ENCODE peak calls at places on chromosomes 11 and 22, in seven cellular contexts. N, M, G, W, U, X and T are unnamed samples.

GRCh38 chr11:19345519-19345847 is 104.7 kb upstream of the E2F8 start:
- DNase-seq in X (no peak), U (peak), M (no peak), W (no peak), N (no peak), G (peak), T (no peak)

GRCh38 chr11:86370922-86371614 is 3.6 kb upstream of the CCDC81 start:
- DNase-seq in W (no peak), M (no peak), N (no peak), G (no peak), U (no peak), X (no peak), T (peak)

GRCh38 chr11:134380785-134381184 is 31.3 kb downstream of the B3GAT1 start:
- DNase-seq in M (no peak), X (no peak), N (no peak), U (no peak), G (no peak), W (no peak), T (no peak)

GRCh38 chr11:118998822-118999221 is 884 bp downstream of the CENATAC start:
- DNase-seq in W (no peak), N (peak), U (no peak), M (peak), X (peak), G (no peak), T (peak)

GRCh38 chr22:42785706-42786499 is 65.2 kb upstream of the A4GALT start:
- DNase-seq in W (no peak), M (no peak), G (no peak), N (no peak), X (no peak), U (no peak), T (no peak)

GRCh38 chr11:66328307-66329144 is 7.7 kb downstream of the RIN1 start:
- DNase-seq in X (no peak), U (peak), N (peak), M (peak), G (peak), W (no peak), T (peak)

GRCh38 chr11:125946712-125947418 is 1.0 kb downstream of the VSIG10L2 start:
- DNase-seq in G (no peak), N (no peak), W (no peak), M (no peak), U (no peak), X (no peak), T (no peak)

GRCh38 chr11:61265357-61265756 is 24.4 kb downstream of the PGA5 start:
- DNase-seq in G (no peak), M (no peak), X (no peak), N (no peak), U (no peak), W (no peak), T (peak)

GRCh38 chr22:20400606-20401375 is 6.8 kb downstream of the ZNF74 start:
- DNase-seq in N (peak), U (no peak), W (no peak), X (no peak), G (no peak), M (no peak), T (no peak)

GRCh38 chr22:40031766-40032470 is 37.2 kb downstream of the FAM83F start:
- DNase-seq in G (no peak), U (no peak), W (no peak), X (no peak), N (no peak), M (no peak), T (no peak)

GRCh38 chr22:33919591-33920501 is at the start of gene LARGE1:
- DNase-seq in X (no peak), G (peak), M (no peak), U (peak), N (peak), W (no peak), T (peak)

GRCh38 chr11:126830216-126830615 is 170.4 kb downstream of the KIRREL3 start:
- DNase-seq in W (no peak), N (no peak), M (no peak), X (no peak), G (no peak), U (no peak), T (no peak)

GRCh38 chr22:47783433-47784366 is 1021.2 kb downstream of the TBC1D22A start:
- DNase-seq in U (no peak), G (peak), N (no peak), W (no peak), X (no peak), M (no peak), T (no peak)

GRCh38 chr11:116970485-116971292 is 127.5 kb downstream of the SIK3 start:
- DNase-seq in U (no peak), G (no peak), W (no peak), M (no peak), X (no peak), N (no peak), T (no peak)
- TF ChIP-seq YY1 in U (no peak), G (no peak), W (no peak), M (no peak), X (no peak), N (no peak), T (no peak)

GRCh38 chr11:67484847-67485311 is 2.1 kb downstream of the AIP start:
- DNase-seq in X (no peak), U (no peak), W (peak), N (no peak), G (no peak), M (no peak), T (no peak)
- TF ChIP-seq YY1 in X (no peak), U (no peak), W (peak), N (no peak), G (no peak), M (no peak), T (no peak)

GRCh38 chr22:44682556-44683168 is 19.3 kb upstream of the PRR5 start:
- DNase-seq in X (no peak), M (no peak), G (no peak), W (no peak), U (no peak), N (no peak), T (no peak)
- TF ChIP-seq YY1 in X (no peak), M (no peak), G (no peak), W (no peak), U (no peak), N (no peak), T (no peak)

DNA sequence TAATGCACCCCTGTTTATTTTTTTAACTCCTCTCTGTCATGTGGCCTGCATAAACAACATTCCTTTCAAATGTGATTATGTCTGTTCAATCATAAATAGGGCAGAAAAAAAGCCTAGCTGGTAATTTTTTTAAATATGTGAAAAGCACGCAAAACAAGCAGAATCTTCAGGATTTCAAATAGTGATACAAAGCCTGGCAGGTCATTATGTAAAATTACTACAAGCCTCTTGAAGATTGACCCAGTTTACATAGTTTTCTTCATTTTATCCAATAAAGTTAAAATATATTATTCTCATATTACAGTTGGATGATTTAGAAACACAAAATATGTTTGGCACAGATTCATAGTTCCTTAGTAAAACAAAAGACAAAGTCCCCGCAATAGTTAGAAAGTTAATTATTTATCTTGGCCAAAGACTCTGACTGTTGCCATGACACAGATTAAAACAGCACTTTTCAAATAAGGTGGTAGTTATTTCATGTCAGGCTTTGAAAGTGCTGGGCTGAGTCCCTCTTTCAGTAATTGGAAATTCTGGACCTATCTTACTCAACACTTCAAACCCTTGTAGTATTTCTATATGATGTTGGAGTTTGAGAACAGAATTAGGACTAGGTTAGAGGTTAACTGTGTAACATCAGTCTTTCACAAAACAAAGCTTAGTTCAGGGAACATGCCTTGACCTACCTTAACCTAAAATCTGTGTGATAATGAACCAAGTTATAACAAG is 200.4 kb upstream of the MPPED2 start:
- DNase-seq in W (no peak), U (no peak), G (no peak), X (no peak), N (no peak), M (no peak), T (peak)
- TF ChIP-seq YY1 in W (no peak), U (no peak), G (no peak), X (no peak), N (no peak), M (no peak), T (no peak)